ENCODE peak calls at places on chromosomes 2 and 18, in four cellular contexts. A is NCI-H1105; H is stimulated activated CD8-positive, alpha-beta memory T cell treated with anti-CD3 and anti-CD28 coated beads, Interleukin-2, amount 100 ng/mL, for 48 hours; X is T-helper 9 cell. G is an unnamed sample.

GRCh38 chr2:241020201-241020600 is 21.8 kb downstream of the SNED1 start:
- DNase-seq in A (no peak), H (no peak), X (no peak), G (no peak)

GRCh38 chr2:196234672-196235071 is 63.3 kb upstream of the STK17B start:
- DNase-seq in A (no peak), H (peak), X (peak), G (peak)

GRCh38 chr18:44884446-44884845 is 203.8 kb downstream of the SETBP1 start:
- DNase-seq in A (no peak), H (no peak), X (no peak), G (no peak)

GRCh38 chr2:42328148-42328833 is 32.7 kb downstream of the COX7A2L start:
- DNase-seq in A (no peak), H (no peak), X (no peak), G (no peak)

GRCh38 chr2:14634885-14635871 is 2.7 kb downstream of the LRATD1 start:
- DNase-seq in A (peak), H (no peak), X (no peak), G (no peak)

GRCh38 chr2:202871161-202872141 is at the start of gene ICA1L:
- DNase-seq in A (peak), H (peak), X (peak), G (peak)

GRCh38 chr2:203492965-203493364 is 42.1 kb downstream of the RAPH1 start:
- DNase-seq in A (no peak), H (no peak), X (no peak), G (no peak)

GRCh38 chr2:187055463-187055862 is 206.5 kb upstream of the ZSWIM2 start:
- DNase-seq in A (no peak), H (no peak), X (no peak), G (no peak)

GRCh38 chr2:234691968-234692955 is 195.4 kb upstream of the ARL4C start:
- DNase-seq in A (peak), H (no peak), X (no peak), G (no peak)

GRCh38 chr18:12862467-12862866 is 21.6 kb downstream of the PTPN2 start:
- DNase-seq in A (no peak), H (no peak), X (no peak), G (no peak)

GRCh38 chr2:136135924-136136906 is 18.3 kb upstream of the CXCR4 start:
- DNase-seq in A (peak), H (no peak), X (peak), G (no peak)

GRCh38 chr18:35619468-35619867 is 37.9 kb downstream of the GALNT1 start:
- DNase-seq in A (no peak), H (no peak), X (no peak), G (no peak)

GRCh38 chr2:226873826-226874225 is 38.0 kb downstream of the RHBDD1 start:
- DNase-seq in A (no peak), H (no peak), X (no peak), G (no peak)

GRCh38 chr2:17781482-17781881 is 27.5 kb downstream of the GEN1 start:
- DNase-seq in A (no peak), H (no peak), X (no peak), G (no peak)

GRCh38 chr18:23494992-23495391 is 8.3 kb upstream of the RMC1 start:
- DNase-seq in A (no peak), H (no peak), X (no peak), G (no peak)

GRCh38 chr2:159290289-159290907 is 3.9 kb upstream of the WDSUB1 start:
- DNase-seq in A (peak), H (no peak), X (no peak), G (no peak)

GRCh38 chr2:43737097-43737854 is 36.6 kb upstream of the DYNC2LI1 start:
- DNase-seq in A (no peak), H (no peak), X (no peak), G (no peak)

GRCh38 chr2:20642026-20642971 is 8.6 kb downstream of the HS1BP3 start:
- DNase-seq in A (peak), H (peak), X (peak), G (peak)